ENCODE peak calls at places on chromosomes 16 and 17, in four cellular contexts. N is osteocyte, B is testis, E is astrocyte of the hippocampus. L is an unnamed sample.

GRCh38 chr16:78993342-78993741 is 607.2 kb downstream of the MAF start:
- DNase-seq in N (no peak), B (no peak), E (no peak), L (no peak)

GRCh38 chr17:14826361-14826760 is 438.8 kb downstream of the PMP22 start:
- DNase-seq in N (no peak), B (no peak), E (no peak), L (no peak)

GRCh38 chr17:79396696-79397095 is 214.2 kb downstream of the RBFOX3 start:
- DNase-seq in N (no peak), B (no peak), E (no peak), L (no peak)

GRCh38 chr17:69501591-69502468 is 87.3 kb downstream of the MAP2K6 start:
- DNase-seq in N (no peak), E (peak), B (peak), L (no peak)

GRCh38 chr17:65403616-65404015 is 157.8 kb downstream of the AXIN2 start:
- DNase-seq in E (no peak), N (no peak), B (no peak), L (no peak)

GRCh38 chr16:425082-425718 is at the start of gene RAB11FIP3:
- DNase-seq in N (peak), B (peak), E (peak), L (peak)

GRCh38 chr16:65071371-65072311 is 50.2 kb downstream of the CDH11 start:
- DNase-seq in N (no peak), E (peak), B (peak), L (peak)

GRCh38 chr16:76335187-76335974 is 58.2 kb downstream of the CNTNAP4 start:
- DNase-seq in B (no peak), E (no peak), N (no peak), L (no peak)